ENCODE peak calls at places on chromosomes 12 and 14, in ten cellular contexts. One of them, this sample, is unnamed.

GRCh38 chr14:67999693-68000384 is 180.3 kb downstream of the RAD51B start:
- DNase-seq in fibroblast of mammary gland: peak; percentile 82
- DNase-seq in cardiac fibroblast: peak; percentile 77
- DNase-seq in transverse colon: no peak
- DNase-seq in breast epithelium: no peak
- DNase-seq in HCT116: peak; percentile 48
- DNase-seq in GM23338: no peak
- DNase-seq in thoracic aorta: no peak
- DNase-seq in GM12865: no peak
- DNase-seq in uterus: no peak
- DNase-seq in this sample: peak; percentile 76

GRCh38 chr12:57533108-57533507 is 10.5 kb downstream of the MBD6 start:
- DNase-seq in fibroblast of mammary gland: no peak
- DNase-seq in cardiac fibroblast: no peak
- DNase-seq in transverse colon: no peak
- DNase-seq in breast epithelium: no peak
- DNase-seq in HCT116: no peak
- DNase-seq in GM23338: no peak
- DNase-seq in thoracic aorta: no peak
- DNase-seq in GM12865: no peak
- DNase-seq in uterus: no peak
- DNase-seq in this sample: no peak

GRCh38 chr12:91958816-91959215 is 186.8 kb downstream of the BTG1 start:
- DNase-seq in fibroblast of mammary gland: peak; percentile 70
- DNase-seq in cardiac fibroblast: peak; percentile 30
- DNase-seq in transverse colon: no peak
- DNase-seq in breast epithelium: no peak
- DNase-seq in HCT116: no peak
- DNase-seq in GM23338: no peak
- DNase-seq in thoracic aorta: no peak
- DNase-seq in GM12865: peak; percentile 12
- DNase-seq in uterus: no peak
- DNase-seq in this sample: peak; percentile 37

GRCh38 chr12:109310247-109311125 is 1.4 kb upstream of the FOXN4 start:
- DNase-seq in fibroblast of mammary gland: no peak
- DNase-seq in cardiac fibroblast: no peak
- DNase-seq in transverse colon: no peak
- DNase-seq in breast epithelium: no peak
- DNase-seq in HCT116: no peak
- DNase-seq in GM23338: peak; percentile 52
- DNase-seq in thoracic aorta: no peak
- DNase-seq in GM12865: no peak
- DNase-seq in uterus: no peak
- DNase-seq in this sample: no peak

GRCh38 chr14:75254901-75255300 is 23.7 kb upstream of the FOS start:
- DNase-seq in fibroblast of mammary gland: no peak
- DNase-seq in cardiac fibroblast: no peak
- DNase-seq in transverse colon: peak; percentile 59
- DNase-seq in breast epithelium: peak; percentile 55
- DNase-seq in HCT116: no peak
- DNase-seq in GM23338: no peak
- DNase-seq in thoracic aorta: no peak
- DNase-seq in GM12865: no peak
- DNase-seq in uterus: no peak
- DNase-seq in this sample: no peak

GRCh38 chr12:7152818-7153217 is 22.6 kb downstream of the CLSTN3 start:
- DNase-seq in fibroblast of mammary gland: no peak
- DNase-seq in cardiac fibroblast: no peak
- DNase-seq in transverse colon: no peak
- DNase-seq in breast epithelium: no peak
- DNase-seq in HCT116: no peak
- DNase-seq in GM23338: no peak
- DNase-seq in thoracic aorta: no peak
- DNase-seq in GM12865: no peak
- DNase-seq in uterus: no peak
- DNase-seq in this sample: no peak

GRCh38 chr12:107236824-107237467 is 143.6 kb upstream of the CRY1 start:
- DNase-seq in fibroblast of mammary gland: no peak
- DNase-seq in cardiac fibroblast: no peak
- DNase-seq in transverse colon: no peak
- DNase-seq in breast epithelium: no peak
- DNase-seq in HCT116: no peak
- DNase-seq in GM23338: peak; percentile 25
- DNase-seq in thoracic aorta: no peak
- DNase-seq in GM12865: no peak
- DNase-seq in uterus: no peak
- DNase-seq in this sample: no peak

GRCh38 chr12:108232565-108232964 is 103.5 kb downstream of the WSCD2 start:
- DNase-seq in fibroblast of mammary gland: no peak
- DNase-seq in cardiac fibroblast: no peak
- DNase-seq in transverse colon: no peak
- DNase-seq in breast epithelium: peak; percentile 18
- DNase-seq in HCT116: peak; percentile 6
- DNase-seq in GM23338: no peak
- DNase-seq in thoracic aorta: no peak
- DNase-seq in GM12865: no peak
- DNase-seq in uterus: no peak
- DNase-seq in this sample: no peak

GRCh38 chr12:93740721-93741120 is 63.5 kb downstream of the CRADD start:
- DNase-seq in fibroblast of mammary gland: peak; percentile 58
- DNase-seq in cardiac fibroblast: peak; percentile 25
- DNase-seq in transverse colon: no peak
- DNase-seq in breast epithelium: no peak
- DNase-seq in HCT116: no peak
- DNase-seq in GM23338: peak; percentile 11
- DNase-seq in thoracic aorta: no peak
- DNase-seq in GM12865: no peak
- DNase-seq in uterus: no peak
- DNase-seq in this sample: no peak

GRCh38 chr12:93743229-93743998 is 66.2 kb downstream of the CRADD start:
- DNase-seq in fibroblast of mammary gland: no peak
- DNase-seq in cardiac fibroblast: no peak
- DNase-seq in transverse colon: no peak
- DNase-seq in breast epithelium: no peak
- DNase-seq in HCT116: no peak
- DNase-seq in GM23338: peak; percentile 4
- DNase-seq in thoracic aorta: no peak
- DNase-seq in GM12865: no peak
- DNase-seq in uterus: no peak
- DNase-seq in this sample: no peak

GRCh38 chr12:93743999-93744689 is 67.0 kb downstream of the CRADD start:
- DNase-seq in fibroblast of mammary gland: no peak
- DNase-seq in cardiac fibroblast: no peak
- DNase-seq in transverse colon: no peak
- DNase-seq in breast epithelium: peak; percentile 50
- DNase-seq in HCT116: no peak
- DNase-seq in GM23338: no peak
- DNase-seq in thoracic aorta: no peak
- DNase-seq in GM12865: no peak
- DNase-seq in uterus: no peak
- DNase-seq in this sample: no peak

GRCh38 chr12:93741741-93742085 is 64.5 kb downstream of the CRADD start:
- DNase-seq in fibroblast of mammary gland: peak; percentile 35
- DNase-seq in cardiac fibroblast: no peak
- DNase-seq in transverse colon: no peak
- DNase-seq in breast epithelium: no peak
- DNase-seq in HCT116: no peak
- DNase-seq in GM23338: peak; percentile 97
- DNase-seq in thoracic aorta: no peak
- DNase-seq in GM12865: no peak
- DNase-seq in uterus: peak; percentile 48
- DNase-seq in this sample: no peak

DNA sequence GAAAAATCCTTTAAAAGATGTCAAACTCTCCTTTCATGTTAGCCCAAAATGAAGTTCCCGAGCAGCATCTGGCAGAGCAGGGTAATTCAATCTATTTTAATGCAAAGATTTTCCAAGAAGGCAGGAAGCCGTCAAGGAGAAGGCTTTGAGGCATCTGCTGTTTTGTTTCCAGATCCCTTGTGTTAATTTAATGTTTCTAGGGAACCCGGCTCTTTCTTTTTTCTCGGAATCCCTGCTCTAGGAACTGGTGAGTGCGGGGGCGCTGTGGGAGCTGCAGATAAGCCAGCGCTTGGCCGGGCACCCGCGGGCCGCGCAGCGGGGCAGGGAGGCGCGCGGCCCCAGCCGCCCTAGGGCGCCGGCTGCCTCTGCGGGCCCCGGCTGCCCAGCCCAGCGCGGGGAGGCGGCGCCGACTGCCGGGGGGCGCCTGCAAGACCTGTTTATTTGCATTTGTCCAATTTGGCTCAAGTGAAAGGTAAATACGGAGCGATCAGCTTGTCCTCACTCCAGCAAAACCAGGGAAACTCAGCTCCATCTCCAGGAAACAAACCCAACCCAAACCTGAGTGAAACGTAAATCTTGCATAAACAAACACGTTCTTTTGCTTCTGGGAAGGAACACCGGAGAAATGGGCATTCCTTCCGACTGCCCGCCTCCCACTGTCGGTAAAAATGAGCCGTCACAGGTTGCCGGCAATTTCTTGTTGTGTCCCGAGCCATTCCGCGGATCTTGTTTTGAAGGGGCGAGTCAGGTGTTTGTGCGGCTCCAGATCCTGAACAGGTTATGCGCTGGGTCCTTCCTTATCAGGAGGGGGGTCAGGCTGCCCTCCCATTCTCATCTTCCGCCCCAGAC is 65.1 kb downstream of the CRADD start:
- DNase-seq in fibroblast of mammary gland: peak; percentile 64
- DNase-seq in cardiac fibroblast: peak; percentile 85
- DNase-seq in transverse colon: peak; percentile 70
- DNase-seq in breast epithelium: peak; percentile 62
- DNase-seq in HCT116: peak; percentile 29
- DNase-seq in GM23338: peak; percentile 70
- DNase-seq in thoracic aorta: peak; percentile 39
- DNase-seq in GM12865: peak; percentile 75
- DNase-seq in uterus: peak; percentile 87
- DNase-seq in this sample: no peak
- TF ChIP-seq CTCF in fibroblast of mammary gland: peak; percentile 13
- TF ChIP-seq CTCF in cardiac fibroblast: peak; percentile 26
- TF ChIP-seq CTCF in transverse colon: peak; percentile 15
- TF ChIP-seq CTCF in breast epithelium: no peak
- TF ChIP-seq CTCF in HCT116: peak; percentile 13
- TF ChIP-seq CTCF in GM23338: peak; percentile 28
- TF ChIP-seq CTCF in thoracic aorta: peak; percentile 40
- TF ChIP-seq CTCF in GM12865: peak; percentile 41
- TF ChIP-seq CTCF in uterus: peak; percentile 65
- TF ChIP-seq CTCF in this sample: peak; percentile 34

DNA sequence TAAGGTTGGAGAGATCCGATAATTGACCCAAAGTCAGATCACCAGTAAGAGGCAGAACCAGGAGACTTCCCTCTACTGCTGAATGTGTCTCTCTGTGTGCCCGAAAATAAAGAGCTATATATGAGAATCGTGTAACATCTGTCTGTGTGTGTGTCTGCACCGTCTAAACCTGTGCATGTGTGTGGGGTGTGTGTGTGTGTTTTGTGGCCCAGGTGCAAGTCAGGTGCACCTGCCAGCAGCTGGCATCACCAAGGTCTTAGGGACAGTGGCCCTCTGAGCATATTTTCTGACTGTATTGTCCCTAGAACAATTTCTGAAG is 24.7 kb upstream of the KRT78 start:
- DNase-seq in fibroblast of mammary gland: no peak
- DNase-seq in cardiac fibroblast: no peak
- DNase-seq in transverse colon: no peak
- DNase-seq in breast epithelium: no peak
- DNase-seq in HCT116: no peak
- DNase-seq in GM23338: no peak
- DNase-seq in thoracic aorta: no peak
- DNase-seq in GM12865: no peak
- DNase-seq in uterus: no peak
- DNase-seq in this sample: no peak
- H3K4me3 ChIP-seq in fibroblast of mammary gland: peak overlapping the region; percentile 43
- H3K4me3 ChIP-seq in cardiac fibroblast: no peak overlapping the region
- H3K4me3 ChIP-seq in transverse colon: peak overlapping the region; percentile 45
- H3K4me3 ChIP-seq in breast epithelium: peak overlapping the region; percentile 52
- H3K4me3 ChIP-seq in HCT116: peak overlapping the region; percentile 43
- H3K4me3 ChIP-seq in GM23338: peak overlapping the region; percentile 59
- H3K4me3 ChIP-seq in thoracic aorta: peak overlapping the region; percentile 77
- H3K4me3 ChIP-seq in GM12865: no peak overlapping the region
- H3K4me3 ChIP-seq in uterus: no peak overlapping the region
- H3K4me3 ChIP-seq in this sample: peak overlapping the region; percentile 43

GRCh38 chr12:67223225-67223624 is 45.9 kb upstream of the CAND1 start:
- DNase-seq in fibroblast of mammary gland: no peak
- DNase-seq in cardiac fibroblast: no peak
- DNase-seq in transverse colon: no peak
- DNase-seq in breast epithelium: no peak
- DNase-seq in HCT116: no peak
- DNase-seq in GM23338: no peak
- DNase-seq in thoracic aorta: no peak
- DNase-seq in GM12865: peak; percentile 2
- DNase-seq in uterus: no peak
- DNase-seq in this sample: no peak

GRCh38 chr12:67222302-67222701 is 46.9 kb upstream of the CAND1 start:
- DNase-seq in fibroblast of mammary gland: peak; percentile 8
- DNase-seq in cardiac fibroblast: peak; percentile 12
- DNase-seq in transverse colon: no peak
- DNase-seq in breast epithelium: no peak
- DNase-seq in HCT116: peak; percentile 4
- DNase-seq in GM23338: peak; percentile 75
- DNase-seq in thoracic aorta: no peak
- DNase-seq in GM12865: no peak
- DNase-seq in uterus: no peak
- DNase-seq in this sample: no peak

GRCh38 chr12:67217647-67218046 is 51.5 kb upstream of the CAND1 start:
- DNase-seq in fibroblast of mammary gland: no peak
- DNase-seq in cardiac fibroblast: no peak
- DNase-seq in transverse colon: no peak
- DNase-seq in breast epithelium: no peak
- DNase-seq in HCT116: no peak
- DNase-seq in GM23338: no peak
- DNase-seq in thoracic aorta: no peak
- DNase-seq in GM12865: no peak
- DNase-seq in uterus: no peak
- DNase-seq in this sample: no peak

DNA sequence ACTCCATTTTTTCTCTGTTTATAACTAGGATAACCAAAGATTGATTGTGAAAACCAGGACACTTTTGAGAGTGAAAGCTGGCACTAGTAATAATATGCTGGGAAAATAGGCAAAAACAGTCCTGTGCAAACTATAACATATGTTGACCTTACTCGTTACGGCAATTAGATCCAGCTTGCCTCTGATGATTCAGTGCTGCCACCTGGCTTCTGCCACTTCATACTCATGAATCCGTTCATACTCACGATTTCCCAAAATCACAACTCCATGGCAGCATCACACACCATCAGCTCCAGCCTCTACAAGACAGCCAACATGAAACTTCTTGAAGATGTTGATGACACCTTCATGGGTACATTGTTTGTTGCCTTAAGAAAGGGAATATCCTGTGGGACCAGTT is 49.1 kb upstream of the CAND1 start:
- DNase-seq in fibroblast of mammary gland: peak; percentile 35
- DNase-seq in cardiac fibroblast: no peak
- DNase-seq in transverse colon: peak; percentile 11
- DNase-seq in breast epithelium: no peak
- DNase-seq in HCT116: peak; percentile 15
- DNase-seq in GM23338: peak; percentile 48
- DNase-seq in thoracic aorta: no peak
- DNase-seq in GM12865: peak; percentile 32
- DNase-seq in uterus: no peak
- DNase-seq in this sample: no peak
- TF ChIP-seq CTCF in fibroblast of mammary gland: peak; percentile 30
- TF ChIP-seq CTCF in cardiac fibroblast: no peak
- TF ChIP-seq CTCF in transverse colon: no peak
- TF ChIP-seq CTCF in breast epithelium: no peak
- TF ChIP-seq CTCF in HCT116: peak; percentile 51
- TF ChIP-seq CTCF in GM23338: peak; percentile 60
- TF ChIP-seq CTCF in thoracic aorta: no peak
- TF ChIP-seq CTCF in GM12865: peak; percentile 36
- TF ChIP-seq CTCF in uterus: no peak
- TF ChIP-seq CTCF in this sample: peak; percentile 49

GRCh38 chr14:22478247-22478646 is 110.8 kb downstream of the DAD1 start:
- DNase-seq in fibroblast of mammary gland: no peak
- DNase-seq in cardiac fibroblast: no peak
- DNase-seq in transverse colon: no peak
- DNase-seq in breast epithelium: no peak
- DNase-seq in HCT116: no peak
- DNase-seq in GM23338: no peak
- DNase-seq in thoracic aorta: no peak
- DNase-seq in GM12865: no peak
- DNase-seq in uterus: no peak
- DNase-seq in this sample: no peak
- H3K4me3 ChIP-seq in fibroblast of mammary gland: no peak overlapping the region
- H3K4me3 ChIP-seq in cardiac fibroblast: no peak overlapping the region
- H3K4me3 ChIP-seq in transverse colon: no peak overlapping the region
- H3K4me3 ChIP-seq in breast epithelium: no peak overlapping the region
- H3K4me3 ChIP-seq in HCT116: no peak overlapping the region
- H3K4me3 ChIP-seq in GM23338: no peak overlapping the region
- H3K4me3 ChIP-seq in thoracic aorta: no peak overlapping the region
- H3K4me3 ChIP-seq in GM12865: no peak overlapping the region
- H3K4me3 ChIP-seq in uterus: no peak overlapping the region
- H3K4me3 ChIP-seq in this sample: no peak overlapping the region